ENCODE peak calls at places on chromosomes 3 and 15, in ten cellular contexts. Q, B, L, J, Z, X, R, N, V and K are unnamed samples.

GRCh38 chr15:71777216-71777943 is 33.0 kb upstream of the NR2E3 start:
- DNase-seq in N (no peak), Z (no peak), L (no peak), J (no peak), X (no peak), Q (no peak), V (no peak), R (no peak), B (no peak), K (peak)

GRCh38 chr3:53753518-53754183 is 92.6 kb downstream of the CHDH start:
- DNase-seq in V (no peak), Q (no peak), N (no peak), B (no peak), J (no peak), X (peak), R (no peak), L (no peak), Z (no peak), K (no peak)

GRCh38 chr3:27472166-27472565 is 12.0 kb downstream of the SLC4A7 start:
- DNase-seq in V (no peak), Q (no peak), L (no peak), J (no peak), N (no peak), Z (no peak), B (no peak), R (no peak), X (no peak), K (no peak)

GRCh38 chr3:130915567-130916292 is 21.8 kb downstream of the ATP2C1 start:
- DNase-seq in B (no peak), X (no peak), V (no peak), Q (no peak), Z (peak), N (no peak), L (no peak), R (no peak), J (no peak), K (no peak)

GRCh38 chr3:52182203-52182602 is 15.8 kb upstream of the ALAS1 start:
- DNase-seq in L (no peak), V (no peak), J (no peak), Z (no peak), Q (no peak), B (no peak), N (no peak), R (no peak), X (no peak), K (no peak)

GRCh38 chr15:70246623-70247200 is 149.0 kb upstream of the TLE3 start:
- DNase-seq in V (no peak), L (no peak), X (no peak), R (no peak), Q (no peak), J (no peak), Z (no peak), B (no peak), N (no peak), K (no peak)

GRCh38 chr3:184443831-184444230 is 64.0 kb downstream of the CHRD start:
- DNase-seq in Z (no peak), B (no peak), X (no peak), L (no peak), J (no peak), N (no peak), V (no peak), R (no peak), Q (no peak), K (no peak)

GRCh38 chr3:128709506-128710210 is 16.3 kb upstream of the RAB7A start:
- DNase-seq in B (no peak), V (no peak), L (no peak), R (no peak), Z (peak), X (no peak), J (no peak), N (no peak), Q (no peak), K (no peak)

GRCh38 chr15:87123676-87124382 is 1044.2 kb downstream of the AGBL1 start:
- DNase-seq in Z (no peak), V (no peak), B (no peak), Q (no peak), N (no peak), J (no peak), R (no peak), L (no peak), X (no peak), K (no peak)

DNA sequence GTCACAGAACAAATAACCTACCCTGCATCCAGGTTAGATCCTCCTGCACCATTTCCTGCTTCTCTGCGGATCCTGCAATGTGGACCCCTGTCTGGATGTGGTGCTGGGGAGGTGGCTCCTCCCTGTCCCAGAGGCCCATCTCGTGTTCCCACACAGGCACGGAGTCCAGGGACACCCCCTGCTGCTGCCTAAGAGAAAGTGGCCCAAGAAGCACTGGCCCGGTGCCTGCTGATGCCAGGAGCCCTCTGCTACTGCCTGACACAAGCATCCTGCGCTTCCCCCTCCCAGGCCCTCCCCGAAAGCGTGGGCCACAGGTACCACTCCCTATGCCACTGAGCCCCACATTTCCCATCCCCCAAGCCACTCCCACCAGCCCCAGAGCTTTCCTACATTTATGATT is 48.6 kb downstream of the ZNF445 start:
- DNase-seq in N (no peak), X (no peak), B (no peak), J (no peak), Z (no peak), V (no peak), Q (no peak), R (no peak), L (no peak), K (no peak)
- TF ChIP-seq CTCF in N (no peak), X (no peak), B (no peak), J (no peak), Z (no peak), V (no peak), Q (no peak), R (no peak), L (no peak), K (no peak)

DNA sequence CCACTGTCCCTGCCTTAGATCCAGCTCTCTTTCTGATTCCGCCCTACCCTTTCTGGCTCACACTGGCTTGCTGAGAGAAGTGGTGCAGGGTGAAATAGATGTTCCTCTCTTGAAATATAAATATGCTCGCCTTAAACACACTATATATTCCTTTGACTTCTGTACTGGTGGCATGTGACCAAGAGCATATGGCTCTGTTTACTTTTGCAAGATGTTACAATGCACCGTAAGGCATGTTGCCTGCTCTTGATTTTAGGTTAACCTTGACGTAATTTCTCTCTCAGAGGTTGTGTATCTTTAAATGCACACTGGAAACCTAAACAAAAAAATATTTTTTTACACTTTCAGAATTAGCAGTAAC is 749 bp downstream of the RSRC1 start:
- DNase-seq in B (no peak), J (no peak), Q (no peak), L (no peak), X (no peak), N (no peak), V (no peak), R (no peak), Z (no peak), K (no peak)
- TF ChIP-seq CTCF in B (no peak), J (no peak), Q (no peak), L (no peak), X (no peak), N (no peak), V (no peak), R (no peak), Z (no peak), K (no peak)

GRCh38 chr3:56940989-56941388 is 119.5 kb upstream of the SPATA12 start:
- DNase-seq in L (no peak), R (no peak), V (no peak), X (no peak), J (no peak), Q (no peak), Z (no peak), B (no peak), N (no peak), K (no peak)
- TF ChIP-seq CTCF in L (no peak), R (no peak), V (no peak), X (no peak), J (no peak), Q (no peak), Z (no peak), B (no peak), N (no peak), K (no peak)

DNA sequence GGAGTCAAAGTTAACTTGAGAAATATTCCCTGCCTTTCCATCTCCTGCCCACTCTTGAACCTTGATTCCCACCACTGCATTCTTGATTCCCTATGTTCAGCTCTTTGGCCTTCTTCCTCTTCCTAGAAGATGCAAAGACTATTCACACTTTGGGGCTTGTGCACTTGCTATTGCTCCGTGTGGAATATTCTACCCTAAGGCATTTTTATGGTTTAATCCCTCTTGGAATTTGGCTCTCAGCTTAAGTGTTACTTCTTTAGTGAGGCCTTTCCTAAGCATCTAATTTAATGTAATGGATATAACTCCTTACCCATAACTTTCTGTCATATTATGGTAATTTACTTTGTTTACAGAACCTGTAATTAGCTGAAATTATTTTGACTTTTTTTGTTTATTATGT is 318.9 kb upstream of the COL8A1 start:
- DNase-seq in N (no peak), J (no peak), Q (no peak), L (no peak), R (no peak), X (no peak), V (no peak), Z (no peak), B (no peak), K (no peak)
- TF ChIP-seq CTCF in N (no peak), J (no peak), Q (no peak), L (no peak), R (no peak), X (no peak), V (no peak), Z (no peak), B (no peak), K (no peak)

GRCh38 chr3:152937234-152937633 is 102.3 kb downstream of the P2RY1 start:
- DNase-seq in B (no peak), Q (no peak), V (no peak), J (no peak), N (no peak), R (no peak), Z (no peak), X (no peak), L (no peak), K (no peak)

GRCh38 chr3:152943645-152944044 is 108.7 kb downstream of the P2RY1 start:
- DNase-seq in J (no peak), L (no peak), Q (no peak), N (no peak), V (peak), X (no peak), B (no peak), Z (peak), R (no peak), K (no peak)

GRCh38 chr3:152941825-152942224 is 106.9 kb downstream of the P2RY1 start:
- DNase-seq in X (no peak), J (no peak), Z (no peak), R (no peak), B (no peak), Q (no peak), L (no peak), N (no peak), V (no peak), K (no peak)

GRCh38 chr3:152942366-152942765 is 107.4 kb downstream of the P2RY1 start:
- DNase-seq in B (no peak), L (no peak), Z (peak), V (no peak), N (no peak), J (no peak), X (no peak), Q (no peak), R (no peak), K (no peak)

GRCh38 chr3:152938974-152939636 is 104.2 kb downstream of the P2RY1 start:
- DNase-seq in J (no peak), X (no peak), N (no peak), B (no peak), L (no peak), Q (no peak), Z (no peak), V (no peak), R (no peak), K (no peak)
- TF ChIP-seq CTCF in J (no peak), X (no peak), N (no peak), B (no peak), L (peak), Q (no peak), Z (peak), V (no peak), R (no peak), K (no peak)

DNA sequence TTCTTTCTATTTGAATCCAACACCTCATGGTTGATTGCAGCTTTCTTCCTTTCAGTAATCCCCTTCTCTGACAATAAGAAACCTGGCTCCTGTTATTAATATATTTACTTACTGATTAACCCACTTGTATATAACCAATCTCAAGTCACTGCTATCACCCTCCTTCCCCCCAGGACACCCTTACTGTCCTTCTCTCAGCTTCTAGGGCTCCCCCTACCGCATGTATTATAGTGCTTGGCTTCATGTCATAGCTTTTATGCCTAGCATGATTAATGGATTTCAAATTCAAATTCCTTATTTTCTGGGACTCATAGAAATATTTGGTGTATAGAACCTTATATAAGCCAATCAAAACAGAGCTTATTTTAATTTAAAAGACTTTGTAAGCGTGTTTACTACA is 75.7 kb upstream of the BNIP2 start:
- DNase-seq in Z (no peak), R (no peak), J (no peak), B (no peak), X (no peak), V (no peak), L (no peak), N (no peak), Q (no peak), K (no peak)
- TF ChIP-seq CTCF in Z (peak), R (no peak), J (no peak), B (no peak), X (no peak), V (no peak), L (no peak), N (no peak), Q (no peak), K (no peak)

GRCh38 chr3:40262331-40262730 is 47.2 kb upstream of the EIF1B start:
- DNase-seq in Q (no peak), J (no peak), X (no peak), R (no peak), Z (no peak), V (no peak), L (no peak), N (no peak), B (no peak), K (no peak)

GRCh38 chr3:40254898-40255297 is 54.6 kb upstream of the EIF1B start:
- DNase-seq in Z (no peak), B (no peak), V (no peak), J (no peak), X (no peak), L (no peak), N (no peak), R (no peak), Q (no peak), K (no peak)

GRCh38 chr3:40258064-40258463 is 51.4 kb upstream of the EIF1B start:
- DNase-seq in V (no peak), B (no peak), R (no peak), N (no peak), L (no peak), Z (no peak), Q (no peak), J (no peak), X (no peak), K (no peak)

GRCh38 chr3:40255532-40255931 is 54.0 kb upstream of the EIF1B start:
- DNase-seq in L (no peak), X (no peak), Q (no peak), V (no peak), Z (no peak), B (no peak), J (no peak), N (no peak), R (no peak), K (no peak)

DNA sequence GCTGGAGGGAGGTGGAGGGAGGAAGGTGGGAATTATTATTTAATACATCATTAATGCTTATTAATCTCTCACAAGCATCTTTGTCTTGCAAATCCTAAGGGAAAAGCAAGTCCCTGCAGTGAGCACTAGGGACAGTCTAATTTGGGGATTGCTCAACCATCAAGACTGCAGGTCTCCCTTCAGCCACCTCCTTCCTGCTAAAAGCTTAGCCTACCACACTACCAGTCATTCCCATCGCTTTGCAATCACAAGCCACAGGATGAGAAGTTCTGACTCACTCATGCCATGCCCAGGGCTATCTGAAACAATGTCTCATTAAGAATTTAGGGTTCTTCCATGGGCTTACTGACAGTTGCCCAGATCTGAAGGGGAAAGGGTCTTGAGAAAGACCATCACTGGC is 51.0 kb upstream of the EIF1B start:
- DNase-seq in Q (no peak), Z (peak), X (no peak), N (no peak), R (no peak), B (no peak), L (no peak), V (no peak), J (no peak), K (no peak)
- TF ChIP-seq CTCF in Q (no peak), Z (peak), X (no peak), N (no peak), R (no peak), B (no peak), L (no peak), V (no peak), J (no peak), K (no peak)